ENCODE peak calls at places on chromosomes 1 and 21, in seven cellular contexts. I is GM23338, Y is A549, B is SK-N-SH, M is HL-60, Q is K562, O is HepG2. W is an unnamed sample.

GRCh38 chr1:5704785-5705514 is 287.3 kb downstream of the NPHP4 start:
- DNase-seq in Q (no peak), O (no peak), Y (no peak), I (no peak), B (no peak), M (no peak), W (no peak)

GRCh38 chr21:46404306-46404705 is 54.4 kb upstream of the DIP2A start:
- DNase-seq in I (no peak), Y (no peak), Q (no peak), M (no peak), B (no peak), O (no peak), W (no peak)

GRCh38 chr1:227946624-227947424 is 908 bp downstream of the WNT9A start:
- DNase-seq in Y (peak), O (peak), Q (peak), I (peak), B (peak), M (no peak), W (peak)

GRCh38 chr1:60972841-60973364 is 109.5 kb upstream of the NFIA start:
- DNase-seq in O (peak), B (no peak), M (no peak), I (no peak), Q (no peak), Y (peak), W (no peak)

GRCh38 chr1:108561731-108562326 is 1.9 kb downstream of the EEIG2 start:
- DNase-seq in I (peak), M (peak), Y (peak), B (peak), Q (peak), O (peak), W (peak)

GRCh38 chr1:211520641-211521040 is 28.7 kb upstream of the RD3 start:
- DNase-seq in O (peak), Q (no peak), M (no peak), I (peak), Y (peak), B (no peak), W (no peak)

GRCh38 chr1:30190481-30191153 is 532.8 kb downstream of the MATN1 start:
- DNase-seq in B (no peak), O (no peak), M (no peak), Y (no peak), I (no peak), Q (no peak), W (no peak)

GRCh38 chr1:79777481-79778219 is 771.1 kb upstream of the ADGRL4 start:
- DNase-seq in O (no peak), M (no peak), B (no peak), Y (no peak), Q (no peak), I (peak), W (no peak)

GRCh38 chr1:93576346-93576745 is 105.3 kb downstream of the BCAR3 start:
- DNase-seq in M (no peak), B (peak), I (no peak), Q (no peak), Y (no peak), O (no peak), W (no peak)

GRCh38 chr21:36526104-36526503 is 46.2 kb upstream of the CLDN14 start:
- DNase-seq in B (no peak), Y (no peak), I (no peak), Q (no peak), M (no peak), O (no peak), W (no peak)

GRCh38 chr21:36524477-36524876 is 44.6 kb upstream of the CLDN14 start:
- DNase-seq in I (no peak), B (no peak), M (no peak), Q (no peak), O (no peak), Y (no peak), W (no peak)

GRCh38 chr21:36518883-36519492 is 39.1 kb upstream of the CLDN14 start:
- DNase-seq in B (no peak), M (no peak), I (no peak), Y (no peak), Q (no peak), O (no peak), W (no peak)

GRCh38 chr21:36517366-36518075 is 37.6 kb upstream of the CLDN14 start:
- DNase-seq in Y (no peak), Q (no peak), B (no peak), O (no peak), I (no peak), M (no peak), W (no peak)

DNA sequence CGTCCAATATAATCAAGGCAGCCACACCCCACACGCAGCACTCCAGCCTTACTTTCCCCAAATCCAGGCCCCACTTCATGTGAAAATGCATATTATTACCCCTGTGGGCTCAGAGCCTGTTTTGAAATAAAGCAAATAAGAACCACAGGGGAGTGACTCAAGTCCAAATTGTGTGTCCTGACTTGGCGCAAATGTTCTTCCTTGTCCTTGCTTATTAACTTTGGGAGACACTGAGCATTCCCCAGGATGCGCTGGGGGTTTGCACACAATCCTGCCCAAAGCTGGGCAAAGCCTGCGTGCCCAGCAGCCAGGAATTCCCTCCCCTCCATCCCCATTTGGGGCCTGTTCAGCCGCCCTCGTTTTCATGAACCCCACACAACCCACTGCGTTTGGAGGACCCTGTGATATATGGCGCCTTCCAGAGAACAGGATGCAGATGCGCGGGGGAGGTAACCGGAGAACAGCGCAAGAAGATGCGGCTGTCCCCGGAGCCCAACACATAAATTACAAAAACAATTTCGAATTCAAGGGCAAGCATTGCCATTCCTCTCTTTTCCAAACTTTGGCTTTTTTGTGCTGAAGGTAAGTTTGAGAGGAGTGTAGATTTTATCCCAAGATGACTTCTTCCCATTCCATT is 42.4 kb upstream of the CLDN14 start:
- DNase-seq in Y (no peak), I (no peak), Q (no peak), B (no peak), O (no peak), M (no peak), W (no peak)
- TF ChIP-seq REST in Y (no peak), I (no peak), Q (no peak), B (no peak), O (no peak), M (no peak), W (no peak)

DNA sequence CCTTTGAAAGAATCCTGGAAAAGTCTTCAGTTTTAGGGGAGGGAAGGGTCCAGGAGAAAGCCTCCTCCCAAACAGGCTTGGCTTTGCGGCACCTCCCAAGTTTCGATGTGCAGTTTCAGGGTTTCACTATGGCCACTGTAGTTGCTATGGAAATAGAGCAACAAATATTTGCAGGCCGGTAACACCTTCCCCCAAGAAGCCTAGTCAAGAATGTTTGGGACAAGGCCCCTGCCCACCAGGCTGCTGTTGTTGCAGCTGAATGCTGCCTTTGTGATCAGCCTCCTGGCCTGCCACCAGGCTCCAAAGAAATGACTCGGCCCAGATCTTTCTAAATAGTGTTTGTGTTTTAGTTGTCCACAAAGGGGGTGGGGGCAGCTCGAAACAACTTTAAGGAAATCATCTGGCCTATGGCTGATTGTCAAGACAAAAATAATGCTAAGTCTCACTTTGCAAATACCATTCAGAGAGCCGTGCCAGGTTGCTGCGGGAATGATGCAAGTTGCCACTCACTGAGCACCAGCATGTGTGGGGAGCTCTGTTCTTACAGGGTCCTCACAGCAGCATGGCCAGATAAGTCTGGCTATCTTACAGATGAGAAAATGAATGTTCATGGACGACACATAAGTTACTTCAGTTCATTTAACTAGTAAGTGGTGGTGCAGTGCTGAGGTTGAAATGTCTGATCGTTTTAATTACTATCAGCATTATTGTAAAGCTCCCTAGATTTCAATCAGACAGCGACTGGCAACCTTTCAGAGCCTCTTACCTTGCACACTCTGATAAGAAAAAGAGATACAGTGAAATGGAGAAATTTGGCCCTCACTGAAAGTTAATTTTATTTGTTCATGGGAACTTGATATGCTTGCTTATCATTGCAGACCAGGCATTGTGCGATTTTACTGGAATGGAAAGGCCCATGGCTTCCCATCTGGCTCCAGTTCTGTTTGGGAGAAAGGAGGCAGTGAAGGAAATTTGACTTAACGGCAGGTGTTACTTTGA is 91.2 kb upstream of the JUN start:
- DNase-seq in O (peak), B (peak), Y (no peak), Q (no peak), M (no peak), I (peak), W (no peak)
- TF ChIP-seq REST in O (no peak), B (no peak), Y (no peak), Q (no peak), M (no peak), I (no peak), W (no peak)

DNA sequence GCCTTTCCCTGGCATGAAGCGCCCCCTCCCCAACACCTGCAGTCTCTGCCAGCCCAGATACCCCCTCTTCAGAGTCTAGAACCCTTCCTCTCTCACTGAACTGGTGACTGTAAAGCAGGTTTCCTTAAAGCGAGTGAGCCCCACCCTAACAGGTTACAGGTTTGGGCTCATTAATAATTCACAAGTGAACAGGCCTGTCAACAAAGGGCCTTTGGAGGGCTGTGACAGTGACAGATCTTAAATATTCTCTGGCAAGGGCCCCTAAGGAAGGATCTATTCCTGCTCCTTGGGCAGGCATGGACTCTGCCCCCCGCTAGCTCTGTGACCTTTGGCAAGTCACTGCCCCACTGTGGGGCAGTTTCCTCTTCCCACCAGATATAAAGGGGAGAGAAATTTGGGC is 5.6 kb upstream of the TTC39A start:
- DNase-seq in M (no peak), Y (no peak), B (no peak), O (no peak), Q (no peak), I (no peak), W (no peak)
- TF ChIP-seq REST in M (no peak), Y (no peak), B (no peak), O (no peak), Q (no peak), I (no peak), W (no peak)

DNA sequence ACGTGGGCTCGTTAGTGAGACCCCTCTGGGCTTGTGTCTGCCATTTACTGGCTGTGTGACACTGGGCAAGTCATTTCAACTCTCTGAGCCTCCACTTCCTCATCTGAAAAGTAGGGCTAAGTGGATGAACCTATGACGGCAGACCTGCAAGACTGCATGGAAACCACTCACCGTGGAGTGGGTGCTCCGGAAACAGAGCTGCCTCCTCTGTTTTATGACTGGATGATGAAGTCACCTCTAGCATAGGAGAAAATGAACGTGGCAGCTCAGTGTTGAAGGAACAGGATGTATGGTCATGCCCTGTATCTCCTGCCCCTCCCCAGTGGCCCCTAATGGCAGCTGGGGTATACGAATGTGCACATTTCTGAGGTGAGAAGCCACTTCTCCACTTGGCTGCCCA is 40.5 kb downstream of the STPG1 start:
- DNase-seq in B (no peak), Y (no peak), I (no peak), O (no peak), Q (no peak), M (no peak), W (no peak)
- TF ChIP-seq REST in B (no peak), Y (no peak), I (no peak), O (no peak), Q (no peak), M (no peak), W (no peak)

GRCh38 chr1:109620890-109621289 is 1.3 kb downstream of the AMPD2 start:
- DNase-seq in M (peak), Q (peak), I (peak), O (peak), Y (peak), B (peak), W (peak)
- TF ChIP-seq REST in M (no peak), Q (no peak), I (no peak), O (no peak), Y (no peak), B (no peak), W (no peak)

DNA sequence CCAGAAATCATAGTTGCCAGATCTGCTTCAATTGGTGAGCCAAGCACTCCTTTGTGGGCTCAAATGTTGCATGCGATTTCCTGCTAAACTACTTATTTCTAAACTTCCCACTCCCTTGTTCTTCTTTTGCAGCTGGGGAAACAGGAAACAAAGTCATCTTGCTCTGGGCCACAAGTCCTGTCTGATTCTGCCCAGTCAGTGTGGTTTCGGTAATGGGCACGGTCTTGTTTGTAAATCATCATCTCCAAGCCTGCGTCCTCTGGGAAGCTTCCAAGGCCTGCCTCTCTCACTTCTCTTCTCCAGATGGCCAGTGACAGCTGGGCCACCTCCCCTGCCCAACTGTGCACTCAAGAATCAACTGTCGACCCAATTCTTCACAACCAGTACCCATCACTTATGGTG is 4.4 kb downstream of the S100A8 start:
- DNase-seq in I (no peak), B (no peak), Q (no peak), O (no peak), M (peak), Y (no peak), W (no peak)
- TF ChIP-seq REST in I (no peak), B (no peak), Q (no peak), O (no peak), M (peak), Y (no peak), W (no peak)